ENCODE peak calls at places on chromosome 22, in six cellular contexts. M is OCI-LY7, H is cardiac muscle cell, E is HCT116, P is Caco-2, B is stomach. W is an unnamed sample.

GRCh38 chr22:27297125-27297524 is 504.4 kb downstream of the MN1 start:
- DNase-seq in B (no peak), H (no peak), P (no peak), E (no peak), M (no peak), W (no peak)

GRCh38 chr22:32574957-32575893 is 100.6 kb downstream of the FBXO7 start:
- DNase-seq in H (no peak), B (no peak), M (no peak), E (no peak), P (no peak), W (no peak)

GRCh38 chr22:26781591-26781990 is 124.2 kb downstream of the MIAT start:
- DNase-seq in M (no peak), E (no peak), P (no peak), B (no peak), H (peak), W (no peak)

GRCh38 chr22:19663286-19663815 is 51.0 kb upstream of the SEPTIN5 start:
- DNase-seq in B (peak), M (no peak), H (peak), E (no peak), P (no peak), W (peak)

GRCh38 chr22:41286639-41287091 is 678 bp upstream of the RANGAP1 start:
- DNase-seq in E (no peak), B (no peak), P (no peak), M (peak), H (no peak), W (peak)

GRCh38 chr22:45311033-45311531 is 1.3 kb downstream of the FAM118A start:
- DNase-seq in P (no peak), M (no peak), H (no peak), B (no peak), E (no peak), W (no peak)

GRCh38 chr22:46098525-46099475 is 51.5 kb upstream of the PPARA start:
- DNase-seq in M (no peak), E (no peak), P (no peak), B (no peak), H (no peak), W (no peak)

GRCh38 chr22:50179937-50180726 is 5.6 kb upstream of the TRABD start:
- DNase-seq in B (no peak), M (no peak), E (no peak), H (no peak), P (no peak), W (no peak)

GRCh38 chr22:43015677-43016042 is 711 bp upstream of the PACSIN2 start:
- DNase-seq in H (no peak), E (no peak), P (no peak), M (no peak), B (no peak), W (no peak)

GRCh38 chr22:41479671-41480396 is 10.9 kb downstream of the ACO2 start:
- DNase-seq in B (no peak), H (no peak), E (no peak), M (no peak), P (no peak), W (no peak)

GRCh38 chr22:44693145-44693544 is 8.9 kb upstream of the PRR5 start:
- DNase-seq in B (no peak), M (no peak), P (no peak), E (no peak), H (no peak), W (no peak)

GRCh38 chr22:32203181-32204105 is 1.4 kb downstream of the RFPL2 start:
- DNase-seq in E (no peak), M (no peak), H (no peak), B (no peak), P (no peak), W (no peak)

GRCh38 chr22:46953968-46954755 is 191.7 kb downstream of the TBC1D22A start:
- DNase-seq in B (no peak), M (no peak), E (no peak), H (no peak), P (no peak), W (no peak)

GRCh38 chr22:42960146-42960509 is 54.8 kb downstream of the PACSIN2 start:
- DNase-seq in E (no peak), M (no peak), P (no peak), B (no peak), H (no peak), W (no peak)

GRCh38 chr22:29443452-29443851 is 5.1 kb downstream of the RFPL1 start:
- DNase-seq in P (no peak), H (no peak), E (no peak), B (no peak), M (no peak), W (no peak)

GRCh38 chr22:35684270-35684700 is 33.4 kb upstream of the APOL5 start:
- DNase-seq in M (peak), E (no peak), P (no peak), B (no peak), H (peak), W (peak)

GRCh38 chr22:25636323-25636722 is 71.8 kb downstream of the GRK3 start:
- DNase-seq in B (no peak), M (no peak), P (no peak), E (no peak), H (no peak), W (no peak)

GRCh38 chr22:20299736-20300136 is 20.1 kb downstream of the DGCR6L start:
- DNase-seq in E (no peak), B (peak), P (no peak), H (peak), M (no peak), W (no peak)

GRCh38 chr22:27422442-27422841 is 379.1 kb downstream of the MN1 start:
- DNase-seq in M (no peak), H (no peak), E (no peak), P (no peak), B (no peak), W (no peak)

GRCh38 chr22:50730013-50730891 is 7.8 kb upstream of the ACR start:
- DNase-seq in M (no peak), H (no peak), P (no peak), B (no peak), E (no peak), W (no peak)

GRCh38 chr22:44337658-44338004 is 24.9 kb upstream of the SHISAL1 start:
- DNase-seq in E (no peak), M (no peak), H (peak), P (no peak), B (peak), W (no peak)

GRCh38 chr22:17910561-17911311 is 113.6 kb downstream of the MICAL3 start:
- DNase-seq in P (no peak), M (no peak), H (peak), E (no peak), B (no peak), W (no peak)

GRCh38 chr22:17944205-17944725 is 80.1 kb downstream of the MICAL3 start:
- DNase-seq in P (no peak), B (no peak), H (no peak), M (no peak), E (no peak), W (no peak)

GRCh38 chr22:27780161-27780575 is 21.4 kb downstream of the MN1 start:
- DNase-seq in P (no peak), H (peak), E (no peak), B (no peak), M (no peak), W (no peak)

GRCh38 chr22:44127353-44127752 is 53.4 kb upstream of the PARVG start:
- DNase-seq in B (no peak), M (no peak), P (no peak), H (no peak), E (no peak), W (no peak)

GRCh38 chr22:44544523-44545433 is 46.7 kb upstream of the RTL6 start:
- DNase-seq in M (no peak), B (no peak), E (no peak), P (no peak), H (no peak), W (no peak)

GRCh38 chr22:19886605-19887250 is 32.1 kb upstream of the GNB1L start:
- DNase-seq in E (no peak), H (no peak), B (no peak), M (peak), P (no peak), W (no peak)

GRCh38 chr22:32852346-32853251 is 51.1 kb downstream of the TIMP3 start:
- DNase-seq in H (peak), M (no peak), B (no peak), P (no peak), E (no peak), W (no peak)

GRCh38 chr22:19429950-19430889 is 1.3 kb downstream of the HIRA start:
- DNase-seq in B (peak), P (no peak), E (no peak), H (peak), M (peak), W (peak)

GRCh38 chr22:30047364-30047738 is 32.9 kb upstream of the HORMAD2 start:
- DNase-seq in H (no peak), P (no peak), B (no peak), E (no peak), M (peak), W (peak)

GRCh38 chr22:41446057-41446501 is 522 bp downstream of the TOB2 start:
- DNase-seq in M (no peak), H (peak), P (no peak), B (peak), E (no peak), W (no peak)

GRCh38 chr22:19942886-19943664 is 1.5 kb upstream of the TXNRD2 start:
- DNase-seq in B (no peak), P (no peak), E (no peak), M (peak), H (peak), W (no peak)

GRCh38 chr22:31085928-31086327 is 4.8 kb downstream of the SMTN start:
- DNase-seq in P (no peak), H (no peak), M (no peak), E (no peak), B (no peak), W (no peak)
- H3K4me3 ChIP-seq in P (no peak), H (no peak), M (no peak), E (peak), B (no peak), W (no peak)

GRCh38 chr22:48976556-48977535 is 850.8 kb downstream of the BRD1 start:
- DNase-seq in B (no peak), E (no peak), H (no peak), M (no peak), P (no peak), W (no peak)

GRCh38 chr22:48980918-48981317 is 846.8 kb downstream of the BRD1 start:
- DNase-seq in E (no peak), M (no peak), P (no peak), H (no peak), B (no peak), W (no peak)

GRCh38 chr22:48981671-48982070 is 846.0 kb downstream of the BRD1 start:
- DNase-seq in H (no peak), E (no peak), B (no peak), M (no peak), P (no peak), W (no peak)

GRCh38 chr22:48980409-48980808 is 847.3 kb downstream of the BRD1 start:
- DNase-seq in H (no peak), E (no peak), B (no peak), P (no peak), M (no peak), W (no peak)

DNA sequence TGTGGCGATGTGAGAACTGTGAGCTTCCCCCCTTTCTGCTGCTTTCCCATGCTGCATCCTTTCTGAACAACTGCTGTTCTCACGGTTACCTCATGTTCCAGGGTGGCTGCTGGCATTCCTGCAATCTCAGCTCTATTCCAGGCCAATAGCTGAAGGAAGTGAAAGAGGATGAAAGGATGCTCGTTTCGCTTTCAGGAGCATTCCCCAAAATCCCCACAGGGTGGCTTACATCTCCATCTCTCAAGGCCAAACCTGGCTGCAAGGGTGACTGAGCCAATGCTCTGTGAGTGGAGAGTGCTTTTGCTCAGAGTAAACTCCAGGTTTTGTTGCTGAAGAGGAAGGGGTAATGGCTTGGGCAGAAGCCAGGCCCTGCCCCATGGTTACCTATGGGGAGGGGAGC is 848.2 kb downstream of the BRD1 start:
- DNase-seq in B (no peak), H (no peak), E (peak), P (peak), M (peak), W (no peak)
- TF ChIP-seq CTCF in B (no peak), H (no peak), E (peak), P (peak), M (peak), W (no peak)

GRCh38 chr22:10741210-10741609 is 4786.8 kb upstream of the OR11H1 start:
- DNase-seq in M (no peak), E (no peak), H (no peak), P (no peak), B (no peak), W (no peak)
- H3K4me3 ChIP-seq in M (no peak), E (no peak), H (no peak), P (no peak), B (no peak), W (no peak)

GRCh38 chr22:22952531-22953295 is 65.1 kb downstream of the IGLL5 start:
- DNase-seq in M (no peak), B (no peak), E (no peak), H (no peak), P (no peak), W (no peak)
- TF ChIP-seq CTCF in M (no peak), B (no peak), E (no peak), H (no peak), P (no peak), W (no peak)

GRCh38 chr22:24290459-24290858 is 19.8 kb downstream of the SPECC1L start:
- DNase-seq in M (no peak), E (no peak), P (no peak), B (no peak), H (no peak), W (no peak)

GRCh38 chr22:24289138-24289537 is 18.5 kb downstream of the SPECC1L start:
- DNase-seq in P (no peak), M (no peak), E (no peak), B (no peak), H (peak), W (no peak)

GRCh38 chr22:24291538-24292201 is 21.0 kb downstream of the SPECC1L start:
- DNase-seq in E (no peak), H (no peak), P (no peak), B (no peak), M (no peak), W (no peak)

GRCh38 chr22:24285245-24285644 is 14.6 kb downstream of the SPECC1L start:
- DNase-seq in B (no peak), M (no peak), H (no peak), E (peak), P (no peak), W (peak)

GRCh38 chr22:24289781-24290181 is 19.1 kb downstream of the SPECC1L start:
- DNase-seq in P (no peak), B (no peak), H (no peak), M (no peak), E (no peak), W (peak)
- H3K4me3 ChIP-seq in P (no peak), B (no peak), H (no peak), M (no peak), E (no peak), W (no peak)

DNA sequence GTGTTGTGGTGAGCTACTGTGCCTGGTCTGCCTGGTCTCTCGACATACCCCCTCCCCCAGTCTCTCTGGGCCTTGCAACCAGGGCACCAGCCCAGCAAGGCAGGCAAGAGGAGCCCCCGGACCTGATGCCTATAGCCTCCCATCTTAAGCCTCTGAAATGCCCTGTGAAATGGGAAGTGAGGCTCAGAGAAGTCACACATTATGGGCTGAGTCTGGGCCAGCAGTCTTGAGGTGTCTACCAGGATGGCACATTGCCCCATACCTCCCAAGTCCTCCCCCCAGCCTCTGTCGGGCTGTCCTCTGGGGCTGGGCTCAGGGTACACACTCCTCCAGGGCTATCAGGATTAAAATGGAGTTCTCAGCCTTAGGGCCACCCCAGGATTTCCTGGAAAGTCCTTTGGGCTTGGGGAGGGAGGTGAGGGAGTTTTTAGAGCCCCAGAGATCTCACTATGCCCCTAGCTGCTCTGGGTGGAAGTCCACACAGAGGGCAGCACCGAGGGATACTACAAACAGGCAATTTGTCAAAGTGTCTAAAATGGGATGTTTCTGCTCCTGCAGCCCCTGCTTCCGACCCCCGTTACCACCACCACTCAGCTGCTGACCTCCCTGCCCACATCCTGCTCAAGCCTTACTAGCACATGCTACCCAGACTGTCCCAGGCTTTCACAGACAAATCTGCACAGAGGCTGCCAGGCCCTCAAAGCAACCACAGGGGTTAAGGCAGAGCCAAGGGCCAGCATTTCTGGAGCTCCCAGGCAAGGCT is 3.1 kb upstream of the SH3BP1 start:
- DNase-seq in E (no peak), H (no peak), P (no peak), B (peak), M (no peak), W (peak)
- TF ChIP-seq CTCF in E (no peak), H (peak), P (no peak), B (no peak), M (peak), W (peak)

W was measured in GM12865.